ENCODE peak calls at places on chromosomes 11 and 22, in ten cellular contexts. G, H, Q, Z, X, K, D, F, A and I are unnamed samples.

GRCh38 chr11:47577460-47578041 is 1.2 kb downstream of the KBTBD4 start:
- DNase-seq in G (no peak), H (no peak), Q (no peak), Z (no peak), X (no peak), K (no peak), D (no peak), F (no peak), A (no peak), I (no peak)

GRCh38 chr11:73907191-73907590 is 30.4 kb downstream of the PAAF1 start:
- DNase-seq in G (peak), H (no peak), Q (peak), Z (no peak), X (no peak), K (peak), D (no peak), F (no peak), A (peak), I (peak)

GRCh38 chr11:115301029-115301428 is 203.2 kb downstream of the CADM1 start:
- DNase-seq in G (no peak), H (no peak), Q (no peak), Z (peak), X (no peak), K (no peak), D (no peak), F (no peak), A (no peak), I (no peak)

GRCh38 chr11:102269927-102270326 is 47.4 kb upstream of the BIRC3 start:
- DNase-seq in G (no peak), H (no peak), Q (peak), Z (peak), X (no peak), K (peak), D (no peak), F (no peak), A (no peak), I (no peak)

GRCh38 chr22:18044548-18045271 is 20.3 kb upstream of the MICAL3 start:
- DNase-seq in G (no peak), H (no peak), Q (no peak), Z (peak), X (no peak), K (peak), D (no peak), F (no peak), A (no peak), I (no peak)

GRCh38 chr22:39170825-39171622 is 18.5 kb upstream of the CBX7 start:
- DNase-seq in G (peak), H (peak), Q (peak), Z (peak), X (peak), K (peak), D (peak), F (peak), A (peak), I (peak)

GRCh38 chr11:12114487-12115033 is 4.2 kb downstream of the MICAL2 start:
- DNase-seq in G (no peak), H (no peak), Q (no peak), Z (peak), X (no peak), K (peak), D (no peak), F (no peak), A (no peak), I (no peak)

GRCh38 chr11:12120031-12121008 is 9.9 kb downstream of the MICAL2 start:
- DNase-seq in G (no peak), H (peak), Q (no peak), Z (no peak), X (no peak), K (no peak), D (no peak), F (no peak), A (no peak), I (no peak)

GRCh38 chr11:118689852-118690552 is 10.6 kb upstream of the TREH start:
- DNase-seq in G (peak), H (peak), Q (peak), Z (peak), X (peak), K (peak), D (peak), F (peak), A (peak), I (peak)

DNA sequence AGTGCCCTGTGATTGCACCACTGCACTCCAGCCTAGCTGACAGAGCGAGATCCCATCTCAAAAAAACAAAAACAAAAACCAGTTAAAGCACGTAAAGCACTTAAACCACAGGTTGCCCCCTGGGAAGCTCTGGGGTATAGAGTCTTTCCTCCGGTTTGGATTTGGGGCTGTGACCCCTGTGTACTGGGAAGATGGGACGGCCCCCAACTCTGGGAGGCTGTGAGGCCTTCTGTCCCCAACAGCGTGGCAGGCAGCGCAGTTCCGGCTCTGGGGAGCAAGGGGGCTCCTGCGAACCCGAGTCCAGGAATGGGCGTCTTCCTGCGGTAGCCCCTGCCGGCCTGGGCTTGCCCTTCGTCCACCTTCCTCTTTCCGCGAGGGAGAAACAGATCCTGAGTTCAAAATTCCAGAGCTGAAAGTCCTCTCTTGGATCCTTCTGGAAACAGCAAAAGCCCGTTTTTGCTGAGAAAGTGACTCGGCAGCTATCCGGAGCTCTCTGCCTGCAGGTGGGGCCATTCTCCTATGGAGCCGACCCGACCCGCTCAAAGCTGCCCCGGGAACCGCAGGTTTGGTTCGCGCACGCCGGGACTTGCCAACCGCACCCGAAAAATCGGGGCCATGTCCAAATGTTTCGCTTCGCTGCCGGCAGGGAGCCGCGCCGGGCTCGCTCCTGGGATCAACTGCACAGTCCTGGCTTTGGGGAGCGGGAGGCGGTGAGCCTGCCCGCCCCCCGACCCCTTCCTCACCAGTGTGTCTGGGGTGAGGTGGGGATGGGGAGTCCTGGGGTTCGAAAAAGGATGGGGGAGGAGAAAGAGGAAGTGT is 36.3 kb upstream of the POLA2 start:
- DNase-seq in G (no peak), H (peak), Q (peak), Z (peak), X (peak), K (peak), D (peak), F (peak), A (peak), I (peak)
- TF ChIP-seq CTCF in G (peak), H (peak), Q (peak), Z (peak), X (peak), K (peak), D (no peak), F (no peak), A (peak), I (peak)

GRCh38 chr22:37485714-37486223 is 415 bp downstream of the MFNG start:
- DNase-seq in G (no peak), H (no peak), Q (no peak), Z (no peak), X (no peak), K (no peak), D (no peak), F (no peak), A (no peak), I (peak)

GRCh38 chr22:37487129-37487528 is 945 bp upstream of the MFNG start:
- DNase-seq in G (no peak), H (no peak), Q (no peak), Z (no peak), X (no peak), K (no peak), D (no peak), F (no peak), A (no peak), I (no peak)

GRCh38 chr22:37485006-37485713 is 1.0 kb downstream of the MFNG start:
- DNase-seq in G (no peak), H (no peak), Q (no peak), Z (no peak), X (no peak), K (no peak), D (no peak), F (no peak), A (no peak), I (peak)

GRCh38 chr22:37487559-37487958 is 1.4 kb upstream of the MFNG start:
- DNase-seq in G (no peak), H (no peak), Q (no peak), Z (no peak), X (no peak), K (no peak), D (no peak), F (no peak), A (no peak), I (no peak)

DNA sequence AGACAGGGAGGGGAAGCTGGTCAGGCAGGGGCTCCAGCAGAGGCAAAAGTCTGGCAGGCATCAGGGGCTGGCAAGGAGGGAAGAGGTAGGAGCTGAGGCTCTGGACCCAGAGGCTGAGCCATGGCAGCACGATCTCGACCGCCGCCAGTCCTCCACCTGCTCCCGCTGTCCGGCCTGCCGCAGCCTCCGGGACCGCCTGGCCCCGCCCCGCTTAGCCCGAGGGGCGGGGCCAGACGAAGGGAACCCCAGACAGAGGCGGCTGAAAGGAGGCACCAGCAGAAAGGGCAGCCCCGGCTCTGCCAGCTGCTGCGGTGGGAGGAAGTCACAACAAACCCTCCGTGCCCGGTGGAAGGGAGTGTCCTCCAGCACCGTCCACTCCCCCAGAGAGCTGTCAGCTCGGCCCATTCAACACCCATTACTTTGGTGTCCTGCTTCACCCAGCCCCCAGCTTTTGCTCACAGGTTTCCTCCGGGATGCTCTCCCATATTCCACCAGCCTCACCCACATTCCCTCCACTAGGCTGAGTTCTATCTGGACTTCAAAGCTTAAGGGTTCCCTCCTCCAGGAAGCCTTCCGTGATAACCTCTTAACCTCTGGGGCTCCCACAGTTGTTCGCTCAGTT is at the start of gene MFNG:
- DNase-seq in G (no peak), H (peak), Q (peak), Z (peak), X (peak), K (no peak), D (peak), F (peak), A (peak), I (peak)
- TF ChIP-seq CTCF in G (no peak), H (peak), Q (no peak), Z (no peak), X (no peak), K (no peak), D (no peak), F (no peak), A (no peak), I (no peak)

GRCh38 chr11:75214411-75214821 is 26.2 kb upstream of the TPBGL start:
- DNase-seq in G (peak), H (peak), Q (peak), Z (peak), X (peak), K (peak), D (peak), F (peak), A (peak), I (peak)
- TF ChIP-seq CTCF in G (peak), H (peak), Q (peak), Z (peak), X (peak), K (peak), D (no peak), F (peak), A (peak), I (no peak)

GRCh38 chr11:18727499-18728236 is 1.7 kb upstream of the IGSF22 start:
- DNase-seq in G (peak), H (peak), Q (peak), Z (peak), X (no peak), K (peak), D (no peak), F (peak), A (peak), I (peak)

GRCh38 chr11:18723991-18724390 is 2.0 kb downstream of the IGSF22 start:
- DNase-seq in G (no peak), H (no peak), Q (no peak), Z (no peak), X (no peak), K (no peak), D (no peak), F (no peak), A (no peak), I (no peak)

GRCh38 chr11:18729426-18729825 is 3.4 kb upstream of the IGSF22 start:
- DNase-seq in G (no peak), H (no peak), Q (no peak), Z (no peak), X (no peak), K (no peak), D (no peak), F (no peak), A (no peak), I (no peak)

GRCh38 chr11:18728658-18729057 is 2.7 kb upstream of the IGSF22 start:
- DNase-seq in G (no peak), H (no peak), Q (no peak), Z (no peak), X (no peak), K (no peak), D (no peak), F (no peak), A (no peak), I (no peak)

GRCh38 chr11:18726040-18726439 is at the start of gene IGSF22:
- DNase-seq in G (no peak), H (peak), Q (no peak), Z (no peak), X (no peak), K (no peak), D (no peak), F (no peak), A (no peak), I (no peak)
- TF ChIP-seq CTCF in G (no peak), H (no peak), Q (no peak), Z (no peak), X (no peak), K (no peak), D (no peak), F (no peak), A (no peak), I (no peak)

GRCh38 chr11:19953909-19954308 is 206.4 kb downstream of the DBX1 start:
- DNase-seq in G (peak), H (peak), Q (peak), Z (peak), X (no peak), K (peak), D (no peak), F (peak), A (peak), I (no peak)
- TF ChIP-seq CTCF in G (peak), H (peak), Q (no peak), Z (peak), X (no peak), K (peak), D (no peak), F (peak), A (peak), I (no peak)

GRCh38 chr11:120622189-120622912 is 110.8 kb downstream of the GRIK4 start:
- DNase-seq in G (no peak), H (no peak), Q (no peak), Z (no peak), X (no peak), K (peak), D (no peak), F (no peak), A (no peak), I (peak)
- TF ChIP-seq CTCF in G (peak), H (peak), Q (no peak), Z (no peak), X (no peak), K (no peak), D (no peak), F (peak), A (no peak), I (no peak)

GRCh38 chr11:111983187-111983986 is 41.8 kb upstream of the DLAT start:
- DNase-seq in G (no peak), H (peak), Q (peak), Z (peak), X (no peak), K (no peak), D (no peak), F (peak), A (no peak), I (no peak)
- TF ChIP-seq CTCF in G (no peak), H (peak), Q (no peak), Z (no peak), X (no peak), K (no peak), D (no peak), F (no peak), A (no peak), I (no peak)